ENCODE peak calls at places on chromosomes 16 and 17, in four cellular contexts. One of them, this sample, is unnamed.

GRCh38 chr16:78931267-78932060 is 669.1 kb downstream of the MAF start:
- DNase-seq in caudate nucleus: no peak
- DNase-seq in progenitor cell of endocrine pancreas: no peak
- DNase-seq in tibial artery: no peak
- DNase-seq in this sample: no peak

GRCh38 chr17:30824002-30824355 is 513 bp downstream of the CRLF3 start:
- DNase-seq in caudate nucleus: no peak
- DNase-seq in progenitor cell of endocrine pancreas: no peak
- DNase-seq in tibial artery: peak
- DNase-seq in this sample: peak

GRCh38 chr17:50950002-50950877 is 84.1 kb upstream of the TOB1 start:
- DNase-seq in caudate nucleus: peak
- DNase-seq in progenitor cell of endocrine pancreas: peak
- DNase-seq in tibial artery: peak
- DNase-seq in this sample: peak

GRCh38 chr17:83193336-83194188 is 114.2 kb downstream of the METRNL start:
- DNase-seq in caudate nucleus: no peak
- DNase-seq in progenitor cell of endocrine pancreas: no peak
- DNase-seq in tibial artery: peak
- DNase-seq in this sample: peak

GRCh38 chr17:40480501-40481003 is 20.9 kb downstream of the TNS4 start:
- DNase-seq in caudate nucleus: no peak
- DNase-seq in progenitor cell of endocrine pancreas: no peak
- DNase-seq in tibial artery: no peak
- DNase-seq in this sample: no peak

GRCh38 chr17:67223924-67224323 is 21.1 kb downstream of the HELZ start:
- DNase-seq in caudate nucleus: no peak
- DNase-seq in progenitor cell of endocrine pancreas: no peak
- DNase-seq in tibial artery: no peak
- DNase-seq in this sample: no peak

GRCh38 chr16:74186589-74186988 is 110.0 kb upstream of the PSMD7 start:
- DNase-seq in caudate nucleus: no peak
- DNase-seq in progenitor cell of endocrine pancreas: no peak
- DNase-seq in tibial artery: no peak
- DNase-seq in this sample: no peak

GRCh38 chr16:31333686-31334649 is 21.0 kb upstream of the ITGAX start:
- DNase-seq in caudate nucleus: no peak
- DNase-seq in progenitor cell of endocrine pancreas: no peak
- DNase-seq in tibial artery: no peak
- DNase-seq in this sample: no peak

GRCh38 chr16:64808474-64808873 is 313.4 kb downstream of the CDH11 start:
- DNase-seq in caudate nucleus: no peak
- DNase-seq in progenitor cell of endocrine pancreas: no peak
- DNase-seq in tibial artery: no peak
- DNase-seq in this sample: no peak

GRCh38 chr16:64983983-64984382 is 137.9 kb downstream of the CDH11 start:
- DNase-seq in caudate nucleus: peak
- DNase-seq in progenitor cell of endocrine pancreas: no peak
- DNase-seq in tibial artery: no peak
- DNase-seq in this sample: peak

GRCh38 chr16:12027091-12027490 is 50.6 kb downstream of the SNX29 start:
- DNase-seq in caudate nucleus: no peak
- DNase-seq in progenitor cell of endocrine pancreas: no peak
- DNase-seq in tibial artery: no peak
- DNase-seq in this sample: no peak

GRCh38 chr16:50467943-50468748 is 80.0 kb upstream of the NKD1 start:
- DNase-seq in caudate nucleus: no peak
- DNase-seq in progenitor cell of endocrine pancreas: peak
- DNase-seq in tibial artery: no peak
- DNase-seq in this sample: peak

GRCh38 chr17:21002309-21003006 is 40.4 kb downstream of the USP22 start:
- DNase-seq in caudate nucleus: no peak
- DNase-seq in progenitor cell of endocrine pancreas: no peak
- DNase-seq in tibial artery: no peak
- DNase-seq in this sample: no peak

GRCh38 chr17:16935241-16935663 is 36.7 kb downstream of the TNFRSF13B start:
- DNase-seq in caudate nucleus: no peak
- DNase-seq in progenitor cell of endocrine pancreas: no peak
- DNase-seq in tibial artery: no peak
- DNase-seq in this sample: no peak

GRCh38 chr16:85309656-85310587 is 197.7 kb upstream of the CIBAR2 start:
- DNase-seq in caudate nucleus: peak
- DNase-seq in progenitor cell of endocrine pancreas: no peak
- DNase-seq in tibial artery: peak
- DNase-seq in this sample: no peak

GRCh38 chr17:28010406-28010805 is 32.1 kb upstream of the NLK start:
- DNase-seq in caudate nucleus: no peak
- DNase-seq in progenitor cell of endocrine pancreas: no peak
- DNase-seq in tibial artery: no peak
- DNase-seq in this sample: no peak

This sample was measured in glutamatergic neuron.